ENCODE peak calls at places on chromosomes 7 and 10, in seven cellular contexts. One of them, this sample, is unnamed.
A peak's percentile ranks its signal among the peaks of the same experiment; 100 is the strongest.

GRCh38 chr10:1253476-1254353 is 197.5 kb downstream of the WDR37 start:
- DNase-seq in IMR-90: no peak
- DNase-seq in lower lobe of right lung: no peak
- DNase-seq in GM23338: no peak
- DNase-seq in kidney epithelial cell: no peak
- DNase-seq in CD8-positive, alpha-beta memory T cell: no peak
- DNase-seq in MM.1S: no peak
- DNase-seq in this sample: no peak

GRCh38 chr10:108601856-108602255 is 1321.5 kb downstream of the XPNPEP1 start:
- DNase-seq in MM.1S: no peak
- DNase-seq in GM23338: no peak
- DNase-seq in IMR-90: no peak
- DNase-seq in kidney epithelial cell: peak; percentile 12
- DNase-seq in lower lobe of right lung: no peak
- DNase-seq in CD8-positive, alpha-beta memory T cell: no peak
- DNase-seq in this sample: peak; percentile 74

GRCh38 chr7:131042269-131043160 is 285.2 kb upstream of the MKLN1 start:
- DNase-seq in lower lobe of right lung: no peak
- DNase-seq in CD8-positive, alpha-beta memory T cell: no peak
- DNase-seq in kidney epithelial cell: no peak
- DNase-seq in GM23338: peak; percentile 65
- DNase-seq in IMR-90: no peak
- DNase-seq in MM.1S: no peak
- DNase-seq in this sample: no peak

GRCh38 chr7:47148541-47149207 is 433.2 kb downstream of the TNS3 start:
- DNase-seq in GM23338: no peak
- DNase-seq in IMR-90: peak; percentile 53
- DNase-seq in MM.1S: no peak
- DNase-seq in lower lobe of right lung: no peak
- DNase-seq in kidney epithelial cell: no peak
- DNase-seq in CD8-positive, alpha-beta memory T cell: no peak
- DNase-seq in this sample: no peak

GRCh38 chr7:90455163-90456030 is 14.0 kb upstream of the PTTG1IP2 start:
- DNase-seq in CD8-positive, alpha-beta memory T cell: peak; percentile 21
- DNase-seq in IMR-90: peak; percentile 57
- DNase-seq in lower lobe of right lung: no peak
- DNase-seq in GM23338: peak; percentile 68
- DNase-seq in MM.1S: peak; percentile 55
- DNase-seq in kidney epithelial cell: peak; percentile 9
- DNase-seq in this sample: peak; percentile 57

GRCh38 chr7:46169384-46169755 is 248.3 kb upstream of the IGFBP3 start:
- DNase-seq in IMR-90: peak; percentile 19
- DNase-seq in lower lobe of right lung: no peak
- DNase-seq in MM.1S: no peak
- DNase-seq in CD8-positive, alpha-beta memory T cell: no peak
- DNase-seq in GM23338: no peak
- DNase-seq in kidney epithelial cell: no peak
- DNase-seq in this sample: no peak

GRCh38 chr10:106136175-106136574 is 1028.3 kb downstream of the SORCS1 start:
- DNase-seq in GM23338: no peak
- DNase-seq in IMR-90: no peak
- DNase-seq in CD8-positive, alpha-beta memory T cell: no peak
- DNase-seq in lower lobe of right lung: no peak
- DNase-seq in kidney epithelial cell: no peak
- DNase-seq in MM.1S: no peak
- DNase-seq in this sample: peak; percentile 69

GRCh38 chr7:49297958-49298357 is 373.6 kb downstream of the CDC14C start:
- DNase-seq in kidney epithelial cell: no peak
- DNase-seq in lower lobe of right lung: no peak
- DNase-seq in CD8-positive, alpha-beta memory T cell: no peak
- DNase-seq in IMR-90: no peak
- DNase-seq in GM23338: no peak
- DNase-seq in MM.1S: no peak
- DNase-seq in this sample: peak; percentile 44

GRCh38 chr7:66176914-66177313 is 28.2 kb upstream of the TPST1 start:
- DNase-seq in GM23338: no peak
- DNase-seq in IMR-90: no peak
- DNase-seq in lower lobe of right lung: no peak
- DNase-seq in kidney epithelial cell: no peak
- DNase-seq in MM.1S: no peak
- DNase-seq in CD8-positive, alpha-beta memory T cell: no peak
- DNase-seq in this sample: no peak

GRCh38 chr10:118664321-118664720 is 68.9 kb upstream of the PRLHR start:
- DNase-seq in lower lobe of right lung: no peak
- DNase-seq in IMR-90: no peak
- DNase-seq in kidney epithelial cell: no peak
- DNase-seq in CD8-positive, alpha-beta memory T cell: no peak
- DNase-seq in MM.1S: no peak
- DNase-seq in GM23338: no peak
- DNase-seq in this sample: no peak

GRCh38 chr10:397321-398068 is 262.2 kb downstream of the ZMYND11 start:
- DNase-seq in IMR-90: no peak
- DNase-seq in lower lobe of right lung: no peak
- DNase-seq in MM.1S: no peak
- DNase-seq in kidney epithelial cell: no peak
- DNase-seq in GM23338: peak; percentile 28
- DNase-seq in CD8-positive, alpha-beta memory T cell: no peak
- DNase-seq in this sample: peak; percentile 22

GRCh38 chr10:100745882-100746412 is 565 bp downstream of the PAX2 start:
- DNase-seq in lower lobe of right lung: no peak
- DNase-seq in IMR-90: no peak
- DNase-seq in CD8-positive, alpha-beta memory T cell: no peak
- DNase-seq in MM.1S: no peak
- DNase-seq in GM23338: peak; percentile 76
- DNase-seq in kidney epithelial cell: no peak
- DNase-seq in this sample: no peak

GRCh38 chr7:37354661-37355131 is 94.0 kb downstream of the ELMO1 start:
- DNase-seq in kidney epithelial cell: peak; percentile 7
- DNase-seq in IMR-90: no peak
- DNase-seq in MM.1S: no peak
- DNase-seq in CD8-positive, alpha-beta memory T cell: no peak
- DNase-seq in lower lobe of right lung: peak; percentile 77
- DNase-seq in GM23338: no peak
- DNase-seq in this sample: no peak

GRCh38 chr10:131081386-131081785 is 230.1 kb downstream of the TCERG1L start:
- DNase-seq in GM23338: no peak
- DNase-seq in CD8-positive, alpha-beta memory T cell: no peak
- DNase-seq in kidney epithelial cell: no peak
- DNase-seq in MM.1S: no peak
- DNase-seq in IMR-90: no peak
- DNase-seq in lower lobe of right lung: no peak
- DNase-seq in this sample: no peak

GRCh38 chr10:7410800-7411670 is at the start of gene SFMBT2:
- DNase-seq in kidney epithelial cell: peak; percentile 9
- DNase-seq in CD8-positive, alpha-beta memory T cell: peak; percentile 61
- DNase-seq in GM23338: peak; percentile 91
- DNase-seq in IMR-90: peak; percentile 49
- DNase-seq in lower lobe of right lung: peak; percentile 74
- DNase-seq in MM.1S: peak; percentile 79
- DNase-seq in this sample: peak; percentile 21

GRCh38 chr7:31899356-31899927 is 170.8 kb downstream of the PDE1C start:
- DNase-seq in IMR-90: no peak
- DNase-seq in MM.1S: no peak
- DNase-seq in kidney epithelial cell: no peak
- DNase-seq in GM23338: no peak
- DNase-seq in CD8-positive, alpha-beta memory T cell: no peak
- DNase-seq in lower lobe of right lung: no peak
- DNase-seq in this sample: no peak

GRCh38 chr10:99393036-99393435 is 37.4 kb downstream of the GOT1 start:
- DNase-seq in IMR-90: peak; percentile 11
- DNase-seq in CD8-positive, alpha-beta memory T cell: no peak
- DNase-seq in GM23338: peak; percentile 74
- DNase-seq in MM.1S: no peak
- DNase-seq in kidney epithelial cell: no peak
- DNase-seq in lower lobe of right lung: no peak
- DNase-seq in this sample: peak; percentile 39

GRCh38 chr10:514137-514671 is 175.3 kb downstream of the DIP2C start:
- DNase-seq in CD8-positive, alpha-beta memory T cell: no peak
- DNase-seq in kidney epithelial cell: no peak
- DNase-seq in IMR-90: no peak
- DNase-seq in GM23338: no peak
- DNase-seq in MM.1S: no peak
- DNase-seq in lower lobe of right lung: peak; percentile 74
- DNase-seq in this sample: no peak

GRCh38 chr7:51226916-51227535 is 89.6 kb downstream of the COBL start:
- DNase-seq in IMR-90: no peak
- DNase-seq in lower lobe of right lung: no peak
- DNase-seq in MM.1S: no peak
- DNase-seq in CD8-positive, alpha-beta memory T cell: no peak
- DNase-seq in kidney epithelial cell: no peak
- DNase-seq in GM23338: no peak
- DNase-seq in this sample: no peak

GRCh38 chr10:105675333-105675732 is 1034.2 kb downstream of the SORCS3 start:
- DNase-seq in CD8-positive, alpha-beta memory T cell: no peak
- DNase-seq in lower lobe of right lung: no peak
- DNase-seq in IMR-90: no peak
- DNase-seq in kidney epithelial cell: no peak
- DNase-seq in GM23338: peak; percentile 54
- DNase-seq in MM.1S: no peak
- DNase-seq in this sample: no peak

GRCh38 chr10:24556746-24557742 is 166.6 kb downstream of the ARHGAP21 start:
- DNase-seq in MM.1S: peak; percentile 71
- DNase-seq in kidney epithelial cell: peak; percentile 26
- DNase-seq in GM23338: peak; percentile 76
- DNase-seq in lower lobe of right lung: no peak
- DNase-seq in IMR-90: peak; percentile 79
- DNase-seq in CD8-positive, alpha-beta memory T cell: peak; percentile 21
- DNase-seq in this sample: peak; percentile 65

GRCh38 chr10:99661370-99661749 is 2.1 kb downstream of the ENTPD7 start:
- DNase-seq in IMR-90: peak; percentile 93
- DNase-seq in GM23338: no peak
- DNase-seq in MM.1S: no peak
- DNase-seq in lower lobe of right lung: no peak
- DNase-seq in kidney epithelial cell: peak; percentile 58
- DNase-seq in CD8-positive, alpha-beta memory T cell: no peak
- DNase-seq in this sample: peak; percentile 99

GRCh38 chr10:72335394-72336258 is 19.1 kb downstream of the DNAJB12 start:
- DNase-seq in GM23338: no peak
- DNase-seq in kidney epithelial cell: no peak
- DNase-seq in CD8-positive, alpha-beta memory T cell: peak; percentile 51
- DNase-seq in IMR-90: no peak
- DNase-seq in MM.1S: peak; percentile 89
- DNase-seq in lower lobe of right lung: peak; percentile 43
- DNase-seq in this sample: no peak

GRCh38 chr7:24828871-24829661 is 71.8 kb upstream of the GSDME start:
- DNase-seq in IMR-90: no peak
- DNase-seq in kidney epithelial cell: no peak
- DNase-seq in CD8-positive, alpha-beta memory T cell: no peak
- DNase-seq in MM.1S: no peak
- DNase-seq in GM23338: no peak
- DNase-seq in lower lobe of right lung: no peak
- DNase-seq in this sample: no peak
- H3K36me3 ChIP-seq in IMR-90: peaks cover 5% of the 10 kb centered on the region
- H3K36me3 ChIP-seq in kidney epithelial cell: peaks cover under 1% of the 10 kb centered on the region
- H3K36me3 ChIP-seq in CD8-positive, alpha-beta memory T cell: no peaks in the 10 kb centered on the region
- H3K36me3 ChIP-seq in MM.1S: no peaks in the 10 kb centered on the region
- H3K36me3 ChIP-seq in GM23338: no peaks in the 10 kb centered on the region
- H3K36me3 ChIP-seq in lower lobe of right lung: peaks cover 14% of the 10 kb centered on the region
- H3K36me3 ChIP-seq in this sample: peaks cover 7% of the 10 kb centered on the region

GRCh38 chr7:44050915-44051560 is 6.5 kb downstream of the DBNL start:
- DNase-seq in CD8-positive, alpha-beta memory T cell: no peak
- DNase-seq in IMR-90: no peak
- DNase-seq in lower lobe of right lung: no peak
- DNase-seq in MM.1S: no peak
- DNase-seq in GM23338: no peak
- DNase-seq in kidney epithelial cell: no peak
- DNase-seq in this sample: no peak

GRCh38 chr7:44050121-44050914 is 5.8 kb downstream of the DBNL start:
- DNase-seq in IMR-90: no peak
- DNase-seq in CD8-positive, alpha-beta memory T cell: no peak
- DNase-seq in GM23338: no peak
- DNase-seq in lower lobe of right lung: no peak
- DNase-seq in kidney epithelial cell: no peak
- DNase-seq in MM.1S: no peak
- DNase-seq in this sample: no peak

GRCh38 chr7:44045226-44046014 is 918 bp downstream of the DBNL start:
- DNase-seq in lower lobe of right lung: no peak
- DNase-seq in IMR-90: no peak
- DNase-seq in MM.1S: peak; percentile 54
- DNase-seq in CD8-positive, alpha-beta memory T cell: peak; percentile 44
- DNase-seq in GM23338: no peak
- DNase-seq in kidney epithelial cell: no peak
- DNase-seq in this sample: peak; percentile 46

GRCh38 chr7:44046321-44047061 is 2.0 kb downstream of the DBNL start:
- DNase-seq in lower lobe of right lung: no peak
- DNase-seq in MM.1S: peak; percentile 52
- DNase-seq in CD8-positive, alpha-beta memory T cell: peak; percentile 26
- DNase-seq in IMR-90: no peak
- DNase-seq in kidney epithelial cell: no peak
- DNase-seq in GM23338: no peak
- DNase-seq in this sample: no peak

GRCh38 chr7:44048031-44048795 is 3.7 kb downstream of the DBNL start:
- DNase-seq in GM23338: no peak
- DNase-seq in IMR-90: no peak
- DNase-seq in MM.1S: no peak
- DNase-seq in lower lobe of right lung: no peak
- DNase-seq in kidney epithelial cell: no peak
- DNase-seq in CD8-positive, alpha-beta memory T cell: no peak
- DNase-seq in this sample: no peak
- H3K36me3 ChIP-seq in GM23338: no peaks in the 10 kb centered on the region
- H3K36me3 ChIP-seq in IMR-90: peaks cover 41% of the 10 kb centered on the region
- H3K36me3 ChIP-seq in MM.1S: peaks cover 4% of the 10 kb centered on the region
- H3K36me3 ChIP-seq in lower lobe of right lung: peaks cover 53% of the 10 kb centered on the region
- H3K36me3 ChIP-seq in kidney epithelial cell: peaks cover 3% of the 10 kb centered on the region
- H3K36me3 ChIP-seq in CD8-positive, alpha-beta memory T cell: peaks cover 42% of the 10 kb centered on the region
- H3K36me3 ChIP-seq in this sample: peaks cover 27% of the 10 kb centered on the region

DNA sequence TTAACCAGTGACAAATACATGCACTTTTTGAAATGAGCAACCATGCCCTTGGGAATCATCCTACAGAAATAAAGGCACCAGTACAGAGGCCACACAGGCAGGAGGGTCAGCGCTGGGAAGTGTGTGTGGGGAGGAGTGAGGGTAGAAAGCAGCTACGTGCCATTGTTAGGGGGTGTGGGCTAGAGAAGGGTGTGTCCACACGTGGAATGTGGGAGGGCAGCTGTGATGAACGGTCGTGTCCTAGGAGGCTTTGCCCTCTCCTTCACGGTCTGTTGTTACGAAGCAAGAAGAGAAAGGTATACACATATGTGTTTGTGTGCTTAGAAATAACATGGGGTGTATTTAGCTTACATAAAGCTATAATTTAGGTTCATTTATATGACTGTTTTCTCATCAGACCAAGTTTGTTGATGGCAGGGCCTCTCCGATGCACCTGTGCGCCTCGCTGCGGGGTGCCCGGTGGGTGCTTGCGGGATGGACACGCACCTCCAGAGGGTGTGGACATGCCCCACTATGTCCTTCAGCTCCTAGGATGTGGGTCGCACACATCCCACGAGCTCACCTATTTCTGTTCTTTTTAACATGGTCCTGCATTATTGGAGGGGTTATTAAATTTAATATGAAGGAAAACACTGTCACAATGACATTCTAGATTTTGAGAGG is 16.9 kb upstream of the GET4 start:
- DNase-seq in lower lobe of right lung: no peak
- DNase-seq in kidney epithelial cell: no peak
- DNase-seq in IMR-90: no peak
- DNase-seq in MM.1S: no peak
- DNase-seq in CD8-positive, alpha-beta memory T cell: no peak
- DNase-seq in GM23338: no peak
- DNase-seq in this sample: no peak
- H3K36me3 ChIP-seq in lower lobe of right lung: peaks cover 99% of the 10 kb centered on the region
- H3K36me3 ChIP-seq in kidney epithelial cell: peaks cover 1% of the 10 kb centered on the region
- H3K36me3 ChIP-seq in IMR-90: peaks cover 65% of the 10 kb centered on the region
- H3K36me3 ChIP-seq in MM.1S: peaks cover 10% of the 10 kb centered on the region
- H3K36me3 ChIP-seq in CD8-positive, alpha-beta memory T cell: peaks cover 30% of the 10 kb centered on the region
- H3K36me3 ChIP-seq in GM23338: peaks cover 35% of the 10 kb centered on the region
- H3K36me3 ChIP-seq in this sample: peaks cover 34% of the 10 kb centered on the region

GRCh38 chr7:143914938-143915337 is 13.0 kb upstream of the TCAF1 start:
- DNase-seq in CD8-positive, alpha-beta memory T cell: no peak
- DNase-seq in IMR-90: no peak
- DNase-seq in kidney epithelial cell: no peak
- DNase-seq in lower lobe of right lung: no peak
- DNase-seq in GM23338: no peak
- DNase-seq in MM.1S: no peak
- DNase-seq in this sample: no peak
- H3K36me3 ChIP-seq in CD8-positive, alpha-beta memory T cell: no peaks in the 10 kb centered on the region
- H3K36me3 ChIP-seq in IMR-90: no peaks in the 10 kb centered on the region
- H3K36me3 ChIP-seq in kidney epithelial cell: no peaks in the 10 kb centered on the region
- H3K36me3 ChIP-seq in lower lobe of right lung: no peaks in the 10 kb centered on the region
- H3K36me3 ChIP-seq in GM23338: no peaks in the 10 kb centered on the region
- H3K36me3 ChIP-seq in MM.1S: no peaks in the 10 kb centered on the region
- H3K36me3 ChIP-seq in this sample: no peaks in the 10 kb centered on the region

This sample was measured in bronchial epithelial cell.